ENCODE peak calls at places on chromosomes 1 and 21, in four cellular contexts. C is left ventricle myocardium inferior, J is endothelial cell of umbilical vein, T is kidney epithelial cell. S is an unnamed sample. For H3K27me3, the result is how much of the 10 kb centered on the place peaks cover.

GRCh38 chr1:220290163-220290761 is 18.0 kb upstream of the RAB3GAP2 start:
- DNase-seq in C (no peak), T (no peak), J (no peak), S (no peak)

GRCh38 chr1:56901720-56902119 is 47.1 kb downstream of the C8A start:
- DNase-seq in J (no peak), C (no peak), T (no peak), S (no peak)

GRCh38 chr1:145777357-145778145 is 46.3 kb downstream of the RNF115 start:
- DNase-seq in J (no peak), C (no peak), T (no peak), S (no peak)

GRCh38 chr1:118317836-118318614 is 133.0 kb upstream of the SPAG17 start:
- DNase-seq in C (no peak), T (no peak), J (no peak), S (no peak)

GRCh38 chr21:25878334-25878733 is 143.6 kb downstream of the GABPA start:
- DNase-seq in C (no peak), T (no peak), J (no peak), S (no peak)

GRCh38 chr1:116769994-116770393 is 15.8 kb downstream of the CD2 start:
- DNase-seq in T (no peak), C (no peak), J (no peak), S (no peak)

GRCh38 chr1:223225061-223225460 is 82.0 kb upstream of the TLR5 start:
- DNase-seq in J (no peak), T (no peak), C (no peak), S (peak)

GRCh38 chr1:225597926-225598575 is 54.9 kb downstream of the ENAH start:
- DNase-seq in T (no peak), J (no peak), C (no peak), S (no peak)

GRCh38 chr1:53619811-53620619 is 118.9 kb downstream of the GLIS1 start:
- DNase-seq in T (no peak), C (no peak), J (no peak), S (no peak)

GRCh38 chr1:204573563-204573925 is 57.3 kb downstream of the MDM4 start:
- DNase-seq in T (peak), J (no peak), C (no peak), S (no peak)

GRCh38 chr1:43147625-43148319 is 24.3 kb downstream of the EBNA1BP2 start:
- DNase-seq in T (peak), J (peak), C (peak), S (peak)

GRCh38 chr1:238492271-238492670 is 601.5 kb upstream of the ZP4 start:
- DNase-seq in T (no peak), C (no peak), J (no peak), S (no peak)

GRCh38 chr1:39540504-39541031 is 36.0 kb downstream of the PABPC4 start:
- DNase-seq in J (no peak), T (no peak), C (peak), S (peak)

GRCh38 chr1:198122693-198123092 is 34.1 kb upstream of the NEK7 start:
- DNase-seq in C (no peak), T (no peak), J (no peak), S (no peak)

GRCh38 chr21:45001134-45002095 is 61.6 kb downstream of the SLX9 start:
- DNase-seq in T (no peak), J (peak), C (peak), S (peak)

GRCh38 chr1:67058242-67058641 is 4.3 kb upstream of the SLC35D1 start:
- DNase-seq in T (no peak), J (no peak), C (no peak), S (no peak)

GRCh38 chr1:28983091-28983490 is 68.7 kb downstream of the EPB41 start:
- DNase-seq in J (no peak), T (no peak), C (no peak), S (no peak)
- H3K4me3 ChIP-seq in J (no peak), T (no peak), C (no peak), S (no peak)

GRCh38 chr1:147080013-147080661 is 92.1 kb downstream of the PRKAB2 start:
- DNase-seq in C (no peak), T (no peak), J (no peak), S (no peak)
- H3K27me3 ChIP-seq in C (half or more), T (half or more), J (half or more), S (under half)

DNA sequence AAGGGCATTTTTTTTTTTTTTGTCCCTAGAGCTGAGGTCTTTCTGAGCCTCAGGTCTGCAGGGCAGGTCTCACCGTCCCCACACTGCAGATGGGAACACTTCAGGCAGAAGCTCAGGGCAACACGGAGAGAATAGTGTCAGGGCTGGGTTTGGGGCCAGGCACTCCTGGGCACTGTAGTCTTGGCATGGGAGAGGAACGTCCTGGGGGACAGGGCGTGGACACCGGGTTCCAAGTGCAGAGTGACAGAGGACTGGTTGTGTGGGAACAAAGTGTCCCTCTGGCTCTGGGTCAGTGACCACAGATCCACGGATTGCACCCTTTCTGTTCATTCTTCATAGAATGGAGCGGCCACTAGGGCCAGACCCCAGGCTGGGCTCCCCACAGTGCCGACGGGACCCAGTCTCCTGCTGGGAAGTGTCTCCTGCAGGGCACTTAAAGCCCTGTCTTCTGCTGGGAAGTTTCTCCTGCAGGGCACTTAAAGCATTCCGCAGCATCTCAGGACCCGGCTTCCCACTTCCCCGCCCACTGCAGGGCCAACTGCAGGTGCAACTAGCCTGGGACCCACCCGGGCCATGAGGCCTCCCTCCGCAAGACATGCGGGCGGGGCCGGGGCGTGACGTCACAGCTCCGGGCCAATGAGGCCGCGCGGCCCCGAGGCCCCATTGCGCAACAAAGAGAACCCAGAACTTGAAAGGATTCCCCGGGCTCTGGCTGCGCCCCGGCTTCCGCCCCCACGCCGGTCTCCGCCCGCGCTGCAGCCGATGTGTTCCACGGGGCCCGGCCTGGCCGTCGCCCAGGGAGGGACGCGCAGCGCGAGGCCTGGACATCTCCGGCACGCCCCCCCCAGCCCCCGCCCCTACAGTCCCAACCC is 1.2 kb downstream of the GPR153 start:
- DNase-seq in T (no peak), C (peak), J (peak), S (peak)
- H3K4me3 ChIP-seq in T (peak), C (peak), J (no peak), S (peak)

DNA sequence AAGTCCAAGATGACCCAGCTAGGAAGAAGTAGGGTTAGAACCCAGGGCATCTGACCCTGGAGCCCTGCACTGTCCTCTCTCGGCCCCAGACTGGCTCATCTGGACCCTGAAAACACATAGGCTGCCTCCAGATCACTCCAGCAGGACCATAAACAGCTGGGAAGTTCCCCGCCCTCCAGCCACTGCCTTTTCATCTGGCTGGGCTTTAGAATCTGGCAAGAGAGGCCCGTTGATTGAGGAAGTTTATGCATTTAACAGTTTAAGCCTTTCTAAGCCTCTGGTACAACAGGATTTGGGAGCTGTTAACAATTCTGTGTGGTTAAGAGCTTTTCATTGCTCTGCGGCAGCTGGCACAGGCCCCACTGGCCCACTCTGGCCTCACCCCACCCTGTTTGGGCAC is 84.1 kb downstream of the EPHB2 start:
- DNase-seq in J (no peak), C (peak), T (no peak), S (no peak)
- H3K27me3 ChIP-seq in J (under half), C (under half), T (under half), S (under half)